ENCODE peak calls at places on chromosomes 7 and 10, in six cellular contexts. T is body of pancreas; Q is heart left ventricle; E is GM23248; C is hepatocyte; Z is CD4-positive, CD25-positive, alpha-beta regulatory T cell. B is an unnamed sample.
A peak's percentile ranks its signal among the peaks of the same experiment; 100 is the strongest.

GRCh38 chr10:107656932-107657331 is 492.4 kb upstream of the SORCS1 start:
- DNase-seq in T (no peak), Q (no peak), E (no peak), C (no peak), Z (no peak), B (no peak)

GRCh38 chr7:142894886-142895593 is 9.5 kb upstream of the TRPV6 start:
- DNase-seq in T (no peak), Q (no peak), E (no peak), C (no peak), Z (no peak), B (no peak)

GRCh38 chr7:23298141-23298851 is 843 bp upstream of the MALSU1 start:
- DNase-seq in T (peak; percentile 13), Q (no peak), E (peak; percentile 53), C (no peak), Z (no peak), B (peak; percentile 35)

GRCh38 chr10:132229834-132230556 is 43.2 kb downstream of the DPYSL4 start:
- DNase-seq in T (no peak), Q (peak; percentile 49), E (no peak), C (no peak), Z (no peak), B (peak; percentile 15)

GRCh38 chr10:12884851-12885250 is 116.7 kb downstream of the CCDC3 start:
- DNase-seq in T (no peak), Q (no peak), E (no peak), C (peak; percentile 55), Z (no peak), B (no peak)

GRCh38 chr10:43261578-43261965 is 5.3 kb downstream of the RASGEF1A start:
- DNase-seq in T (no peak), Q (no peak), E (no peak), C (peak; percentile 44), Z (no peak), B (no peak)

GRCh38 chr7:119974972-119975371 is 298.0 kb upstream of the KCND2 start:
- DNase-seq in T (no peak), Q (no peak), E (no peak), C (no peak), Z (no peak), B (no peak)

GRCh38 chr7:98872328-98872924 is 2.6 kb upstream of the TMEM130 start:
- DNase-seq in T (no peak), Q (no peak), E (peak; percentile 33), C (no peak), Z (peak; percentile 22), B (no peak)

GRCh38 chr7:142299226-142299625 is 41.4 kb upstream of the PRSS58 start:
- DNase-seq in T (no peak), Q (no peak), E (no peak), C (no peak), Z (no peak), B (no peak)

GRCh38 chr10:115295213-115295805 is 202.1 kb downstream of the ATRNL1 start:
- DNase-seq in T (no peak), Q (no peak), E (no peak), C (no peak), Z (no peak), B (no peak)

GRCh38 chr10:59805043-59805442 is 51.8 kb upstream of the MRLN start:
- DNase-seq in T (no peak), Q (no peak), E (peak; percentile 24), C (peak; percentile 43), Z (no peak), B (peak; percentile 20)

GRCh38 chr7:51666751-51667150 is 350.1 kb upstream of the COBL start:
- DNase-seq in T (no peak), Q (no peak), E (no peak), C (no peak), Z (no peak), B (no peak)

GRCh38 chr7:140512317-140513000 is 33.2 kb upstream of the MKRN1 start:
- DNase-seq in T (peak; percentile 71), Q (peak; percentile 59), E (peak; percentile 20), C (peak; percentile 70), Z (no peak), B (peak; percentile 69)

GRCh38 chr10:79221110-79222051 is 125.9 kb upstream of the PPIF start:
- DNase-seq in T (peak; percentile 69), Q (peak; percentile 95), E (peak; percentile 91), C (peak; percentile 82), Z (no peak), B (peak; percentile 77)

GRCh38 chr7:46755120-46756034 is 826.5 kb downstream of the TNS3 start:
- DNase-seq in T (no peak), Q (no peak), E (no peak), C (no peak), Z (no peak), B (no peak)
- H3K4me3 ChIP-seq in T (no peak overlapping the region), Q (no peak overlapping the region), E (no peak overlapping the region), C (no peak overlapping the region), Z (no peak overlapping the region), B (no peak overlapping the region)

GRCh38 chr7:93016681-93017349 is 101.0 kb downstream of the SAMD9 start:
- DNase-seq in T (no peak), Q (no peak), E (no peak), C (no peak), Z (no peak), B (no peak)

GRCh38 chr7:93015193-93016084 is 102.3 kb downstream of the SAMD9 start:
- DNase-seq in T (no peak), Q (no peak), E (peak; percentile 64), C (peak; percentile 31), Z (no peak), B (peak; percentile 32)

GRCh38 chr7:93013471-93014061 is 104.2 kb downstream of the SAMD9 start:
- DNase-seq in T (no peak), Q (no peak), E (no peak), C (no peak), Z (no peak), B (peak; percentile 8)

GRCh38 chr7:93014410-93014809 is 103.4 kb downstream of the SAMD9 start:
- DNase-seq in T (no peak), Q (no peak), E (no peak), C (no peak), Z (no peak), B (no peak)

DNA sequence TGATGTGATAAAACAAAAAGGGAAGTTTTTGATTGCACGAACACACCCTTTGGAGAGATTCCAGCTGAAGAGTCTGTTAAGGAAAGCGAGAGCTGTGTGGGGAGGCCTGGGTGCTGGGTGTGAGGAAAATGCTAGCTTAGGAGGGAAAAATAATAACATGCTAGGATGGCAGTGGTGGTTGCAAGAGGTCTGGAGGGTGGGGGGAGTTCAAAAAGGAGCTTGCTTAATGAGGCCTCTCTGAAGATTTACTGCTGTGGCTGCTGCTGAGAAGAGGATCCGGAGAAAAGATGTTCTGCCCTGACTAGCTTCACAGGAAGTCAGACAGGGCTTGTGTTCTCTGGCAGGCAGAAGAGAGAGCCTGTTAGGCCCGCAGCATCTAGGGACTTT is 101.7 kb downstream of the SAMD9 start:
- DNase-seq in T (no peak), Q (peak; percentile 24), E (peak; percentile 33), C (peak; percentile 25), Z (no peak), B (peak; percentile 32)
- H3K27ac ChIP-seq in T (no peak overlapping the region), Q (peak overlapping the region; percentile 44), E (peak overlapping the region; percentile 66), C (peak overlapping the region; percentile 80), Z (no peak overlapping the region), B (no peak overlapping the region)

DNA sequence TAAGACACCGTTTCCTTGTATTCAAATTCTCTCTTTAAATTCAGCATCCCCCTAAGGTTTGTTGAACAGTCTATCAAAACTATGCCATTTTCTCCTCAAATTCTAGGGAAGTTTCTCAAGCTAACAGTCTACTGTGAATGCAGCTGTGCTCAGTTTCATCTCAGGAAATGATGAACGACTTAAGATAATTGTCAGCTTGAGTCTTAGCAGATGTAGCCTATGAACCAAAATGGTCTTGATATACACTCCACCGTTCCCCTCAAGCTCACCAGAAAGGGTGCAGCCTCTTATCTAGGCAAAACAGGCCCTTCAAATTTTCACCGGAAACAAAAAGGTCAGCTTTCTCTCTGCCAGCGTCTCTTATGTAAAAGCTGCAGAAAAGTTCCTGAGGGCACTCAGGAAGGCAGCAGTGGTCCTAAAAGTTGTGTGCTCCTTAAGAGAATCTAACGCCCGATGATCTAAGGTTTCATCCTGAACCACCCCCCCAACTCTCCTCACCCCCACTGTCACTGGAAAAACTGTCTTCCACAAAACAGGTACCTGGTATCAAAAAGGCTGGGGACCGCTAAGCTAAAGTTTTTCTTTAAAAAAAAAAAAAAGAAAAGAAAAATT is 2.1 kb downstream of the DNAJC9 start:
- DNase-seq in T (no peak), Q (no peak), E (peak; percentile 12), C (no peak), Z (no peak), B (peak; percentile 37)
- H3K4me3 ChIP-seq in T (no peak overlapping the region), Q (no peak overlapping the region), E (peak overlapping the region; percentile 78), C (no peak overlapping the region), Z (peak overlapping the region; percentile 93), B (peak overlapping the region; percentile 63)

DNA sequence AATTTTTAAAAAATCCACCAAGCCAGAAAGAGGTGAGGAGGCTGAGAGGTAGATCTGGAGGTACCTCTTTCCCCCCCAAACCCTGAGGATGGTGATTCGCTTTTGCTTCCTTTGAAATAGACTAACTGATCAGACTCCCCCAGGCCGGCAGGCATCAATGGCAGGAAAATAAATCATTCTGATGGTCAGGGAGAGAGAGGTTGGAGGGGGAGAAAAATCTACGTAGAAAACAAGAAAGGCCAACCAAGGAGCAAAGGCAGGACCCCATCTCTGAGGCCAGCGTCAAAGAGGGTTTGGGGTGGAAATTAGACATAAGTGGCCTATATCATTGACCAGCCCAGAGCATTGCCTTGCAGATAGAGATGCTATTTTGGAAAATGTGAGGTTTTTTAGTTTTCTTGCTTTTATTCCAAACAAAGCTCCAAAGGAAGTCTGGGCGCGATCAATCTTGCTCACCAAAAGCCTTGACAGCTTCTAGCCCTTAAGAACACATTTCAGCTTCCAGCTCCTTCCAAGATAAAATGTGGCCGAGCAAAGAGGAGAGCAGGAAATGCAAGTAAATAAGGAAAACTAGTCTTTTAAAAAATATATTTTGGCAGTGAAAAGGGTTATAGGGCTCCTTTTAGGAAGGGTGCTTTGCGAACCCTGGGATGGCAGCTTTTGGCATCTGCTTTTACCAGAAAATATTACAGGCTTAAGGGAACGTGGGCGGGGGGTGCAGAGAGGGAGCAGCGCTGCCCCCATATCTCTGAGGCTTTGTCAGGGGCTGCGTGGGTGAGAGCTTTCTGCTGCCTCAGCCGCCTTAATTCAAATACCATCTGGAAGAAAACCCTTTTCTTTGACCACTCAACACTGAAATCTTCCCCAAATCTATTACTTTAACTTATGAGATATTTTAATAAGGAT is 2.0 kb upstream of the HOXA2 start:
- DNase-seq in T (no peak), Q (no peak), E (no peak), C (no peak), Z (no peak), B (no peak)
- H3K27ac ChIP-seq in T (no peak overlapping the region), Q (no peak overlapping the region), E (no peak overlapping the region), C (no peak overlapping the region), Z (no peak overlapping the region), B (no peak overlapping the region)

GRCh38 chr10:71475243-71475871 is 78.6 kb downstream of the CDH23 start:
- DNase-seq in T (peak; percentile 23), Q (peak; percentile 41), E (no peak), C (no peak), Z (no peak), B (no peak)
- H3K4me3 ChIP-seq in T (no peak overlapping the region), Q (no peak overlapping the region), E (no peak overlapping the region), C (no peak overlapping the region), Z (no peak overlapping the region), B (no peak overlapping the region)

GRCh38 chr10:112973046-112973445 is 23.0 kb downstream of the TCF7L2 start:
- DNase-seq in T (no peak), Q (no peak), E (no peak), C (no peak), Z (no peak), B (no peak)
- H3K27ac ChIP-seq in T (no peak overlapping the region), Q (no peak overlapping the region), E (no peak overlapping the region), C (no peak overlapping the region), Z (no peak overlapping the region), B (no peak overlapping the region)

B was measured in cardiac muscle cell.